ENCODE peak calls at places on chromosome 14, in ten cellular contexts. One of them, this sample, is unnamed.

GRCh38 chr14:92392726-92393125 is 69.8 kb downstream of the SLC24A4 start:
- DNase-seq in MM.1S: no peak
- DNase-seq in fibroblast of lung: no peak
- DNase-seq in Calu3: no peak
- DNase-seq in activated CD8-positive, alpha-beta memory T cell treated with anti-CD3 and anti-CD28 coated beads for 24 hours: no peak
- DNase-seq in cardiac muscle cell: no peak
- DNase-seq in NCI-H226: no peak
- DNase-seq in stimulated activated CD4-positive, alpha-beta T cell treated with anti-CD3 and anti-CD28 coated beads, Interleukin-1b, Interleukin-23, amount 100 ng/mL, for 1 hour: no peak
- DNase-seq in AML-193: no peak
- DNase-seq in A172: no peak
- DNase-seq in this sample: no peak

GRCh38 chr14:45699451-45699850 is 446.4 kb upstream of the MIS18BP1 start:
- DNase-seq in MM.1S: no peak
- DNase-seq in fibroblast of lung: no peak
- DNase-seq in Calu3: no peak
- DNase-seq in activated CD8-positive, alpha-beta memory T cell treated with anti-CD3 and anti-CD28 coated beads for 24 hours: no peak
- DNase-seq in cardiac muscle cell: peak
- DNase-seq in NCI-H226: no peak
- DNase-seq in stimulated activated CD4-positive, alpha-beta T cell treated with anti-CD3 and anti-CD28 coated beads, Interleukin-1b, Interleukin-23, amount 100 ng/mL, for 1 hour: no peak
- DNase-seq in AML-193: no peak
- DNase-seq in A172: no peak
- DNase-seq in this sample: no peak

GRCh38 chr14:38042356-38042755 is 165.3 kb upstream of the SSTR1 start:
- DNase-seq in MM.1S: no peak
- DNase-seq in fibroblast of lung: peak
- DNase-seq in Calu3: no peak
- DNase-seq in activated CD8-positive, alpha-beta memory T cell treated with anti-CD3 and anti-CD28 coated beads for 24 hours: no peak
- DNase-seq in cardiac muscle cell: no peak
- DNase-seq in NCI-H226: peak
- DNase-seq in stimulated activated CD4-positive, alpha-beta T cell treated with anti-CD3 and anti-CD28 coated beads, Interleukin-1b, Interleukin-23, amount 100 ng/mL, for 1 hour: no peak
- DNase-seq in AML-193: no peak
- DNase-seq in A172: peak
- DNase-seq in this sample: peak

GRCh38 chr14:33966276-33966675 is 15.4 kb upstream of the EGLN3 start:
- DNase-seq in MM.1S: no peak
- DNase-seq in fibroblast of lung: no peak
- DNase-seq in Calu3: no peak
- DNase-seq in activated CD8-positive, alpha-beta memory T cell treated with anti-CD3 and anti-CD28 coated beads for 24 hours: no peak
- DNase-seq in cardiac muscle cell: no peak
- DNase-seq in NCI-H226: no peak
- DNase-seq in stimulated activated CD4-positive, alpha-beta T cell treated with anti-CD3 and anti-CD28 coated beads, Interleukin-1b, Interleukin-23, amount 100 ng/mL, for 1 hour: no peak
- DNase-seq in AML-193: no peak
- DNase-seq in A172: no peak
- DNase-seq in this sample: no peak

GRCh38 chr14:67704484-67705089 is 2.9 kb downstream of the RDH12 start:
- DNase-seq in MM.1S: peak
- DNase-seq in fibroblast of lung: peak
- DNase-seq in Calu3: peak
- DNase-seq in activated CD8-positive, alpha-beta memory T cell treated with anti-CD3 and anti-CD28 coated beads for 24 hours: no peak
- DNase-seq in cardiac muscle cell: peak
- DNase-seq in NCI-H226: peak
- DNase-seq in stimulated activated CD4-positive, alpha-beta T cell treated with anti-CD3 and anti-CD28 coated beads, Interleukin-1b, Interleukin-23, amount 100 ng/mL, for 1 hour: no peak
- DNase-seq in AML-193: peak
- DNase-seq in A172: peak
- DNase-seq in this sample: peak

GRCh38 chr14:89973234-89973823 is 17.6 kb downstream of the TDP1 start:
- DNase-seq in MM.1S: peak
- DNase-seq in fibroblast of lung: peak
- DNase-seq in Calu3: peak
- DNase-seq in activated CD8-positive, alpha-beta memory T cell treated with anti-CD3 and anti-CD28 coated beads for 24 hours: no peak
- DNase-seq in cardiac muscle cell: peak
- DNase-seq in NCI-H226: peak
- DNase-seq in stimulated activated CD4-positive, alpha-beta T cell treated with anti-CD3 and anti-CD28 coated beads, Interleukin-1b, Interleukin-23, amount 100 ng/mL, for 1 hour: no peak
- DNase-seq in AML-193: peak
- DNase-seq in A172: peak
- DNase-seq in this sample: peak

GRCh38 chr14:102848830-102849521 is 71.7 kb downstream of the TRAF3 start:
- DNase-seq in MM.1S: no peak
- DNase-seq in fibroblast of lung: peak
- DNase-seq in Calu3: no peak
- DNase-seq in activated CD8-positive, alpha-beta memory T cell treated with anti-CD3 and anti-CD28 coated beads for 24 hours: no peak
- DNase-seq in cardiac muscle cell: no peak
- DNase-seq in NCI-H226: no peak
- DNase-seq in stimulated activated CD4-positive, alpha-beta T cell treated with anti-CD3 and anti-CD28 coated beads, Interleukin-1b, Interleukin-23, amount 100 ng/mL, for 1 hour: no peak
- DNase-seq in AML-193: no peak
- DNase-seq in A172: no peak
- DNase-seq in this sample: no peak

GRCh38 chr14:30337456-30337855 is 221.5 kb upstream of the G2E3 start:
- DNase-seq in MM.1S: no peak
- DNase-seq in fibroblast of lung: no peak
- DNase-seq in Calu3: no peak
- DNase-seq in activated CD8-positive, alpha-beta memory T cell treated with anti-CD3 and anti-CD28 coated beads for 24 hours: no peak
- DNase-seq in cardiac muscle cell: no peak
- DNase-seq in NCI-H226: no peak
- DNase-seq in stimulated activated CD4-positive, alpha-beta T cell treated with anti-CD3 and anti-CD28 coated beads, Interleukin-1b, Interleukin-23, amount 100 ng/mL, for 1 hour: no peak
- DNase-seq in AML-193: no peak
- DNase-seq in A172: no peak
- DNase-seq in this sample: no peak

GRCh38 chr14:31949709-31950108 is 127.4 kb upstream of the ARHGAP5 start:
- DNase-seq in MM.1S: no peak
- DNase-seq in fibroblast of lung: peak
- DNase-seq in Calu3: no peak
- DNase-seq in activated CD8-positive, alpha-beta memory T cell treated with anti-CD3 and anti-CD28 coated beads for 24 hours: no peak
- DNase-seq in cardiac muscle cell: no peak
- DNase-seq in NCI-H226: peak
- DNase-seq in stimulated activated CD4-positive, alpha-beta T cell treated with anti-CD3 and anti-CD28 coated beads, Interleukin-1b, Interleukin-23, amount 100 ng/mL, for 1 hour: no peak
- DNase-seq in AML-193: no peak
- DNase-seq in A172: peak
- DNase-seq in this sample: peak

GRCh38 chr14:50038398-50039119 is 77.8 kb downstream of the VCPKMT start:
- DNase-seq in MM.1S: no peak
- DNase-seq in fibroblast of lung: peak
- DNase-seq in Calu3: no peak
- DNase-seq in activated CD8-positive, alpha-beta memory T cell treated with anti-CD3 and anti-CD28 coated beads for 24 hours: peak
- DNase-seq in cardiac muscle cell: peak
- DNase-seq in NCI-H226: peak
- DNase-seq in stimulated activated CD4-positive, alpha-beta T cell treated with anti-CD3 and anti-CD28 coated beads, Interleukin-1b, Interleukin-23, amount 100 ng/mL, for 1 hour: no peak
- DNase-seq in AML-193: peak
- DNase-seq in A172: peak
- DNase-seq in this sample: peak